ENCODE peak calls at places on chromosomes 6 and 20, in seven cellular contexts. J is upper lobe of right lung, W is coronary artery, K is Karpas-422, D is breast epithelium, I is IMR-90, L is vagina. Z is an unnamed sample.

GRCh38 chr6:151289399-151290007 is 49.7 kb downstream of the AKAP12 start:
- DNase-seq in L (no peak), I (no peak), K (no peak), D (no peak), J (no peak), W (no peak), Z (no peak)

GRCh38 chr6:12331474-12331873 is 41.3 kb downstream of the EDN1 start:
- DNase-seq in I (no peak), D (no peak), K (no peak), J (no peak), W (no peak), L (no peak), Z (no peak)

GRCh38 chr6:103895136-103895535 is 964.6 kb downstream of the HACE1 start:
- DNase-seq in I (no peak), J (no peak), W (no peak), D (no peak), L (no peak), K (no peak), Z (no peak)

GRCh38 chr20:31916724-31917123 is 35.1 kb downstream of the PDRG1 start:
- DNase-seq in I (no peak), D (no peak), L (no peak), J (peak), W (no peak), K (no peak), Z (no peak)

GRCh38 chr20:38260025-38260377 is 534 bp downstream of the KIAA1755 start:
- DNase-seq in J (no peak), D (no peak), K (no peak), L (no peak), I (no peak), W (no peak), Z (no peak)

GRCh38 chr20:9981834-9982233 is 53.0 kb upstream of the ANKEF1 start:
- DNase-seq in D (no peak), I (no peak), L (no peak), J (no peak), K (no peak), W (no peak), Z (no peak)

GRCh38 chr6:2204272-2204671 is 41.1 kb downstream of the GMDS start:
- DNase-seq in I (no peak), D (no peak), K (no peak), W (no peak), L (no peak), J (no peak), Z (no peak)

GRCh38 chr20:58797371-58798050 is 53.2 kb downstream of the GNAS-AS1 start:
- DNase-seq in D (no peak), J (no peak), I (no peak), L (no peak), K (no peak), W (no peak), Z (no peak)

GRCh38 chr20:22581437-22582385 is 2.7 kb downstream of the FOXA2 start:
- DNase-seq in L (no peak), J (no peak), W (no peak), I (no peak), D (no peak), K (no peak), Z (no peak)

GRCh38 chr6:140677781-140678528 is 1303.5 kb upstream of the CITED2 start:
- DNase-seq in K (no peak), J (no peak), D (no peak), L (no peak), I (peak), W (no peak), Z (no peak)

GRCh38 chr20:35368616-35369423 is 43.0 kb downstream of the UQCC1 start:
- DNase-seq in W (no peak), D (no peak), I (no peak), J (no peak), L (no peak), K (no peak), Z (no peak)

GRCh38 chr6:49541936-49542335 is 8.5 kb upstream of the C6orf141 start:
- DNase-seq in K (no peak), I (no peak), W (no peak), D (no peak), L (no peak), J (no peak), Z (no peak)

GRCh38 chr20:25454153-25454900 is 46.9 kb downstream of the GINS1 start:
- DNase-seq in I (no peak), W (no peak), D (no peak), K (no peak), L (no peak), J (no peak), Z (no peak)

GRCh38 chr6:40912158-40912946 is 126.7 kb downstream of the UNC5CL start:
- DNase-seq in K (peak), J (no peak), W (no peak), L (no peak), D (no peak), I (no peak), Z (peak)

GRCh38 chr20:3669710-3670367 is 6.6 kb upstream of the GFRA4 start:
- DNase-seq in W (no peak), L (no peak), J (no peak), D (no peak), K (no peak), I (no peak), Z (no peak)

GRCh38 chr20:43670423-43670822 is 3.5 kb downstream of the MYBL2 start:
- DNase-seq in I (no peak), W (no peak), L (no peak), D (no peak), J (no peak), K (peak), Z (no peak)

GRCh38 chr6:26331809-26332226 is 33.2 kb upstream of the BTN3A2 start:
- DNase-seq in D (no peak), K (peak), J (no peak), I (no peak), W (no peak), L (no peak), Z (no peak)

GRCh38 chr6:3549314-3549940 is 92.6 kb upstream of the SLC22A23 start:
- DNase-seq in L (no peak), I (no peak), J (no peak), W (no peak), K (no peak), D (no peak), Z (no peak)

GRCh38 chr6:165098165-165098564 is 211.2 kb downstream of the C6orf118 start:
- DNase-seq in I (no peak), L (no peak), K (peak), D (no peak), W (no peak), J (no peak), Z (no peak)

GRCh38 chr20:61170521-61170920 is 81.5 kb upstream of the CDH4 start:
- DNase-seq in K (no peak), I (no peak), D (no peak), W (no peak), L (no peak), J (no peak), Z (no peak)

GRCh38 chr20:40416274-40416673 is 272.8 kb downstream of the MAFB start:
- DNase-seq in J (no peak), W (no peak), I (no peak), L (no peak), K (no peak), D (no peak), Z (no peak)
- H3K27ac ChIP-seq in J (no peak), W (no peak), I (no peak), L (no peak), K (no peak), D (no peak), Z (no peak)

GRCh38 chr6:169824021-169824420 is 72.6 kb downstream of the ERMARD start:
- DNase-seq in D (no peak), W (no peak), L (no peak), K (no peak), J (no peak), I (no peak), Z (peak)

GRCh38 chr6:169824848-169825557 is 73.6 kb downstream of the ERMARD start:
- DNase-seq in I (no peak), K (no peak), J (peak), W (peak), L (peak), D (no peak), Z (no peak)

GRCh38 chr6:169816054-169816453 is 64.6 kb downstream of the ERMARD start:
- DNase-seq in J (no peak), K (no peak), I (no peak), L (no peak), D (no peak), W (no peak), Z (no peak)

GRCh38 chr6:169816975-169817374 is 65.6 kb downstream of the ERMARD start:
- DNase-seq in I (no peak), K (no peak), D (no peak), L (no peak), J (no peak), W (no peak), Z (no peak)

DNA sequence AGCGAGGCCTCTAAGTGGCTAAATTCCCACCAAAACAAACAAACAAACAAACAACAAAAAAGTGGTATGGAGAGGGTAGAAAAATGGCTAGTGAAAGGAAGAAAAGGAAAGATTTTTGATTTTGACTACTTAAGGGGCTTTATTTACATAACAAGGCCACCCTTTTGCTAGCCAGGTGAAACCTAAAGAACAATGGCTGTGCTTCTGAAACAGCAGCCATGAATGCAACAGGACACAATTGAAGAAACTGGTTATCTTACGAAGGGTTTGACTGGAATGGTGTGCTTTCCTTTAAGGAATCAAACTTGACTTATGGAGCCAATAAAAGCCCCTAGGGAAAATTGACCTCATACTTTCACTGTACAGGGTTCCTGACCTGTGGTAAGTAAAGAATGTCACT is 68.9 kb downstream of the ERMARD start:
- DNase-seq in D (no peak), W (no peak), I (no peak), J (no peak), L (no peak), K (no peak), Z (no peak)
- H3K27ac ChIP-seq in D (no peak), W (no peak), I (no peak), J (no peak), L (no peak), K (no peak), Z (no peak)

DNA sequence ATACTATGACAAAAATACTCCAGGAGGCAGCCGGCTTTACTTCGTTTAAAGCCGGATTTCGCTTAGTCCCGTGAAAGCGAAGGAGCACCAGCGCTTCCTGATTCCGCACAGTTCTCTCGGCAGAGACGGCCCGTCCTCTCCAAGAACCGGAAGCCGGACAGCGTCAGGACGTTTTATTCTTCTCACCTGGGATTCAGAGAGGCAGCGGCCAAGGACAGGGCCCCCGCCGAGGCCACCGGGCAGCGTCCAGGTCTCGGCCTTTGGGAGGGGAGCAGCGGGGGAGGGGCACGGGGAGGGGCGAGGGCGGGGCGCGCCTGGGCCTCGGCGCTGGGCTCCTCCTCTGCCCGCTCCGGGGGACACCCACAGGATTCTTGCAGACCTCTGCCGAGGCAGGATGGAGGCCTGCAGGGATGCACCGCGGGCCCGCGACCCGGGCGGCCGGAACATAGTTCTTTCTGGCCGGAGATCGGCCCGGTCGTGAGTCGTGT is 2.8 kb upstream of the DIDO1 start:
- DNase-seq in W (peak), L (no peak), K (peak), I (peak), J (peak), D (peak), Z (peak)
- H3K27ac ChIP-seq in W (peak), L (peak), K (no peak), I (peak), J (peak), D (peak), Z (peak)

DNA sequence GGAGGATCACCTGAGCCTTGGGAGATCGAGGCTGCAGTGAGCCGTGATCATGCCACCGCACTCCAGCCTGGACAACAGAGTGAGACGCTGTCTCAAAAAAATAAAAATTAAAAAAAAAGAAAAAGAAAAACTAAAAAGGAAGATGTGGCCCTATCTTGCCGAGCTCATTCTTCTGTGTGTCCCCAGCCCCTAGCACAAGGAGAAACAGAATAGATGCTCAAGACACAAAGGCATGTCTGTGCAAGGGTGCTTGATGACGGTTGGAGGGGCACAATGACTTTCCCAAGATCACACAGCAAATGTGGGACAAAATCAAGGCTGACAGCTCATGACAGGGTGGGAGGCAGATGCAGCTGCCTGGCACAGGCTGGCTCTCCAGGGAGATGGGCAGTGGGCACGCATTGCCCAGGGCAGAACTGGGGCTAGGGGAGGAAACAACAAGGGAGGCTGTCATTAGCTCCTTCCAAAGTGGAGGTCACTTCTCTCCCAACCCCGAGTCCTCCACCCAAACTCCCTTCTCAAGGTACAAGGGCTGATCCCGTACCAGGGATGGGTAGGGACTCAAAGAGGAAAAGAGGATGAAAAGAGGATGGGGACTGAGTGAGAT is 775 bp upstream of the NRSN2 start:
- DNase-seq in K (no peak), J (no peak), I (no peak), L (no peak), W (no peak), D (no peak), Z (no peak)
- H3K27ac ChIP-seq in K (no peak), J (peak), I (peak), L (peak), W (peak), D (peak), Z (peak)

DNA sequence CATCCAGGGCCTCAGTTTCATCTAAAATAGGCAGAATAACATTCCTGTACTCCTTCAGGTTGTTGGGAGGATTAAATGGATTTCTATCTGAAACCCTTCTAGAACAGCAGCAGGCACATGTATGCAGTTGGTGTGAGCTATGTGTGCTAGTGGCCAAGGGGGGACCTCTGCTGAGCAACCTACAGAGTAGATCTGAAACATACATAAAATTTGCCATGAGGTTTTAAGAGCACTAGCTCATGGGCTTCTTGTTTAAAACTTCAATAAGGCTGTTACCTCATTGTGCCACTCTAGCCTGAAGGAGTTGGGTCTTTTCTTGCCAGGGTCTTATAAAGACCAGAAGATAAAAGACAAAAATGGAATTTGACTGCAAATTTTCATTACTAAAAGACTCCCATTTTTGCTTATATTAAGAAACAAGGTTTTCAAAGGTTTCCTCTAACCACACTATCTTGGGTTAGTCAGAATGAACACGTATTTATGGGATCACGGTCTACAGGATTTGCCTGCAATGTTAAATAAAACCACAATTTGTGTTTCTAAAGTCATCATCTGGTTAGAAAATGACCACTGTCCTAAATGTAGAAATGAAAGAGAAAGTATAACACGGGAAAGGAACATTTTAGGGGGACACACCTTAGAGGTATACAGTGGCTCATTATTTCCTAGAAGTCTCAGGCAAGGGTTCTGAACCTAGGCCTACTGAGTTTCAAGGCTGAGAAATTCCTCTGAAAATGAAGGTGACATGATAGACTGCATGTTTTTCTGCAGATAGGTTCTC is 144.9 kb upstream of the OLIG3 start:
- DNase-seq in D (no peak), K (no peak), J (no peak), I (no peak), W (no peak), L (no peak), Z (no peak)
- H3K27ac ChIP-seq in D (no peak), K (no peak), J (no peak), I (no peak), W (no peak), L (no peak), Z (no peak)

Z was measured in ovary.